ENCODE peak calls at places on chromosomes 13 and 19, in seven cellular contexts. L is astrocyte of the spinal cord, B is AG09319, F is A549, A is ovary, V is nephron progenitor cell, O is choroid plexus epithelial cell. P is an unnamed sample.

GRCh38 chr19:11203194-11204075 is 6.1 kb upstream of the KANK2 start:
- DNase-seq in B (peak), A (peak), O (peak), L (peak), V (peak), F (peak), P (peak)

GRCh38 chr19:45050036-45050435 is 11.2 kb downstream of the CLASRP start:
- DNase-seq in B (no peak), L (no peak), O (no peak), F (no peak), A (no peak), V (no peak), P (no peak)

GRCh38 chr19:10113964-10114650 is 2.6 kb downstream of the P2RY11 start:
- DNase-seq in A (no peak), L (no peak), O (no peak), B (no peak), V (no peak), F (no peak), P (no peak)

GRCh38 chr19:5927439-5927821 is 13.4 kb downstream of the CAPS start:
- DNase-seq in O (no peak), F (no peak), B (no peak), A (no peak), L (no peak), V (no peak), P (no peak)

GRCh38 chr13:30679483-30680330 is 55.6 kb upstream of the ALOX5AP start:
- DNase-seq in F (peak), B (peak), V (peak), O (peak), A (no peak), L (peak), P (no peak)

GRCh38 chr13:96032717-96033116 is 20.5 kb downstream of the UGGT2 start:
- DNase-seq in B (no peak), L (no peak), F (no peak), A (no peak), O (no peak), V (no peak), P (no peak)

GRCh38 chr13:31204592-31204991 is 4.8 kb downstream of the B3GLCT start:
- DNase-seq in O (peak), F (peak), L (peak), B (peak), V (no peak), A (no peak), P (no peak)

GRCh38 chr19:42422092-42422575 is 5.1 kb downstream of the LIPE start:
- DNase-seq in V (no peak), F (no peak), L (no peak), A (no peak), O (no peak), B (no peak), P (peak)

GRCh38 chr19:8342684-8343482 is at the start of gene KANK3:
- DNase-seq in F (peak), A (peak), L (peak), B (peak), V (peak), O (peak), P (peak)

GRCh38 chr13:113485545-113485944 is 5.0 kb downstream of the DCUN1D2 start:
- DNase-seq in V (no peak), L (no peak), F (no peak), A (no peak), O (no peak), B (no peak), P (no peak)

GRCh38 chr13:73440296-73440895 is 381.6 kb downstream of the KLF5 start:
- DNase-seq in V (peak), B (no peak), A (no peak), L (peak), O (peak), F (no peak), P (no peak)

GRCh38 chr13:51475727-51476521 is 23.1 kb upstream of the INTS6 start:
- DNase-seq in A (no peak), V (no peak), L (peak), O (peak), F (no peak), B (no peak), P (no peak)

GRCh38 chr19:4866595-4867424 is 657 bp downstream of the PLIN3 start:
- DNase-seq in O (peak), A (peak), L (peak), F (peak), V (peak), B (no peak), P (peak)

GRCh38 chr13:78593652-78594494 is 9.5 kb downstream of the POU4F1 start:
- DNase-seq in O (no peak), A (no peak), B (no peak), F (no peak), V (no peak), L (no peak), P (no peak)

GRCh38 chr13:24253520-24254150 is 55.7 kb upstream of the C1QTNF9 start:
- DNase-seq in B (no peak), V (no peak), O (no peak), L (no peak), F (no peak), A (no peak), P (no peak)

GRCh38 chr13:37158481-37158880 is 53.0 kb upstream of the CSNK1A1L start:
- DNase-seq in F (no peak), B (no peak), O (no peak), V (no peak), L (no peak), A (no peak), P (no peak)

GRCh38 chr13:107678075-107678689 is 537.2 kb downstream of the LIG4 start:
- DNase-seq in F (no peak), A (no peak), V (no peak), L (no peak), O (peak), B (no peak), P (no peak)

GRCh38 chr19:57903298-57904174 is 12.9 kb downstream of the ZNF417 start:
- DNase-seq in B (no peak), O (peak), F (peak), A (no peak), L (peak), V (no peak), P (no peak)

GRCh38 chr13:98466634-98467236 is 110.2 kb downstream of the STK24 start:
- DNase-seq in O (peak), V (peak), F (peak), A (no peak), B (no peak), L (peak), P (no peak)

GRCh38 chr19:33400856-33401682 is 27.6 kb downstream of the CEBPG start:
- DNase-seq in V (no peak), B (no peak), L (no peak), F (no peak), O (no peak), A (no peak), P (no peak)

GRCh38 chr13:43546821-43547220 is 240.0 kb downstream of the ENOX1 start:
- DNase-seq in O (no peak), L (no peak), A (no peak), B (no peak), F (no peak), V (no peak), P (no peak)

GRCh38 chr19:1027953-1028902 is 1.8 kb downstream of the CNN2 start:
- DNase-seq in V (peak), F (peak), B (peak), L (peak), O (peak), A (peak), P (peak)

GRCh38 chr13:39073983-39074382 is 35.7 kb downstream of the NHLRC3 start:
- DNase-seq in O (no peak), L (no peak), F (no peak), V (no peak), A (no peak), B (no peak), P (no peak)

GRCh38 chr13:47932953-47933687 is 68.0 kb downstream of the SUCLA2 start:
- DNase-seq in O (no peak), V (no peak), B (no peak), L (no peak), A (no peak), F (no peak), P (no peak)

GRCh38 chr13:74187564-74187963 is 53.4 kb upstream of the KLF12 start:
- DNase-seq in V (no peak), B (no peak), A (no peak), L (no peak), F (peak), O (no peak), P (no peak)

GRCh38 chr13:98890186-98890585 is 87.7 kb downstream of the DOCK9 start:
- DNase-seq in L (peak), F (no peak), V (no peak), B (no peak), A (no peak), O (peak), P (no peak)

GRCh38 chr13:90696254-90696653 is 651.2 kb upstream of the MIR17HG start:
- DNase-seq in L (peak), B (no peak), A (no peak), V (no peak), F (no peak), O (peak), P (no peak)

GRCh38 chr19:7788933-7789323 is 25.9 kb downstream of the CLEC4M start:
- DNase-seq in L (no peak), F (no peak), O (no peak), A (no peak), B (no peak), V (peak), P (no peak)

GRCh38 chr13:41054212-41054877 is 7.0 kb upstream of the WBP4 start:
- DNase-seq in L (peak), V (peak), A (no peak), O (peak), F (peak), B (no peak), P (no peak)

GRCh38 chr19:8149261-8150094 is at the start of gene FBN3:
- DNase-seq in F (no peak), A (no peak), O (no peak), B (no peak), V (peak), L (no peak), P (no peak)

GRCh38 chr13:80962173-80962572 is 621.2 kb upstream of the SPRY2 start:
- DNase-seq in L (no peak), O (no peak), B (no peak), A (no peak), F (no peak), V (no peak), P (no peak)

GRCh38 chr19:19207637-19208582 is 3.8 kb upstream of the NCAN start:
- DNase-seq in L (no peak), A (no peak), F (no peak), O (no peak), B (no peak), V (no peak), P (no peak)

GRCh38 chr13:33285420-33286124 is at the start of gene STARD13:
- DNase-seq in F (peak), L (peak), V (peak), A (peak), B (peak), O (peak), P (peak)
- TF ChIP-seq CTCF in F (no peak), L (peak), V (no peak), A (peak), B (peak), O (peak), P (peak)

GRCh38 chr19:35292421-35292820 is 460 bp downstream of the MAG start:
- DNase-seq in O (no peak), V (no peak), B (no peak), A (no peak), L (no peak), F (no peak), P (no peak)
- TF ChIP-seq CTCF in O (no peak), V (no peak), B (no peak), A (no peak), L (no peak), F (no peak), P (no peak)

GRCh38 chr13:50012396-50013169 is 2.7 kb upstream of the KCNRG start:
- DNase-seq in F (no peak), B (no peak), O (peak), V (no peak), A (no peak), L (no peak), P (no peak)
- TF ChIP-seq CTCF in F (no peak), B (no peak), O (no peak), V (no peak), A (no peak), L (no peak), P (no peak)

GRCh38 chr19:16970821-16971220 is 55.8 kb downstream of the CPAMD8 start:
- DNase-seq in L (no peak), A (no peak), V (no peak), B (no peak), F (no peak), O (no peak), P (no peak)

DNA sequence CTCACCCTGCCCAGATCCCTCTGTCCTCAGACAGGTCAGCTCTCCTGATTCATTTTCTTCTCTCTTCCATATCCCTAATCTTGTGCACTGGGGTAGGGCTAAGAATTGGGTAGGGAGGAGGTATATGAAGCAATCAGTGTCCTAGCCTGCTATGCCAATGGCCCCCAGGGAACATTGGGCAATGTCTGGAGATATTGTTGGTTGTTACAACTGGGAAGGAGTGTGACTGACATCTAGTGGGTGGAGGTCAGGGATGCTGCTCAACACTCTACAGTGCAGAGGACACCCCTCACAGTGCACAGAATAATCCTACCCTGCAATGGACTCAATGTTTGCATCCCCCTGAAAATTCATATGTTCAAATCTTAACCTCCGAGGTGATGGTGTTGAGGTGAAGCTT is 57.5 kb downstream of the CPAMD8 start:
- DNase-seq in F (no peak), B (no peak), V (no peak), A (no peak), L (no peak), O (peak), P (no peak)
- TF ChIP-seq CTCF in F (no peak), B (no peak), V (no peak), A (no peak), L (no peak), O (peak), P (no peak)

GRCh38 chr13:110507678-110508381 is 53.7 kb downstream of the RAB20 start:
- DNase-seq in A (no peak), F (peak), L (no peak), V (no peak), B (no peak), O (no peak), P (no peak)
- TF ChIP-seq CTCF in A (no peak), F (no peak), L (no peak), V (no peak), B (no peak), O (peak), P (no peak)